ENCODE peak calls at places on chromosome X, in eight cellular contexts. E is NCI-H1694 treated with DMSO at 0.1 percent for 48 hours; C is activated effector memory CD4-positive, alpha-beta T cell treated with anti-CD3 and anti-CD28 coated beads, Interleukin-2, amount 50 U/mL, for 16 hours; K is mucosa of descending colon; Y is upper lobe of right lung; F is trophoblast cell; D is epithelial cell of prostate; G is EH. W is an unnamed sample.
A peak's percentile ranks its signal among the peaks of the same experiment; 100 is the strongest.

GRCh38 chrX:94057385-94057784 is 383.4 kb downstream of the FAM133A start:
- DNase-seq in E (no peak), G (no peak), D (peak; percentile 5), Y (no peak), K (no peak), C (no peak), F (no peak), W (no peak)

GRCh38 chrX:40175416-40176255 is 77.9 kb upstream of the BCOR start:
- DNase-seq in Y (peak; percentile 91), D (no peak), G (peak; percentile 60), F (peak; percentile 25), C (peak; percentile 88), K (peak; percentile 73), E (peak; percentile 78), W (peak; percentile 74)

GRCh38 chrX:1398431-1399340 is 6.8 kb upstream of the SLC25A6 start:
- DNase-seq in E (no peak), D (no peak), F (no peak), K (no peak), Y (peak; percentile 59), G (no peak), C (peak; percentile 59), W (no peak)

GRCh38 chrX:103372886-103373285 is 3.5 kb upstream of the BEX3 start:
- DNase-seq in G (no peak), Y (no peak), E (no peak), F (no peak), C (no peak), K (no peak), D (no peak), W (no peak)

GRCh38 chrX:86910027-86910426 is 607.6 kb upstream of the KLHL4 start:
- DNase-seq in K (no peak), F (no peak), D (no peak), Y (no peak), E (no peak), G (no peak), C (no peak), W (no peak)

GRCh38 chrX:20913760-20914159 is 460.5 kb upstream of the CNKSR2 start:
- DNase-seq in F (no peak), D (no peak), Y (no peak), G (no peak), K (no peak), E (no peak), C (no peak), W (peak; percentile 2)

GRCh38 chrX:15973299-15973698 is 118.7 kb upstream of the AP1S2 start:
- DNase-seq in Y (no peak), F (no peak), D (no peak), C (no peak), G (peak; percentile 65), E (no peak), K (peak; percentile 19), W (peak; percentile 19)

GRCh38 chrX:40987413-40987812 is 97.8 kb upstream of the USP9X start:
- DNase-seq in K (no peak), F (no peak), C (no peak), D (no peak), E (no peak), G (no peak), Y (no peak), W (no peak)

W was measured in stimulated activated naive CD8-positive, alpha-beta T cell treated with anti-CD3 and anti-CD28 coated beads, Interleukin-15, Interleukin-2, amounts not matched to agents 100 U/mL and 50 U/mL, for 24 hours.